ENCODE peak calls at places on chromosomes 16 and 17, in ten cellular contexts. One of them, this sample, is unnamed.

GRCh38 chr17:55567240-55568216 is 56.3 kb upstream of the SMIM36 start:
- DNase-seq in GM12878: no peak
- DNase-seq in H1: no peak
- DNase-seq in endodermal cell: no peak
- DNase-seq in fibroblast of lung: peak
- DNase-seq in IMR-90: no peak
- DNase-seq in HCT116: no peak
- DNase-seq in GM23248: no peak
- DNase-seq in SK-N-SH: peak
- DNase-seq in neuronal stem cell: no peak
- DNase-seq in this sample: no peak

GRCh38 chr17:29579866-29580771 is 9.3 kb downstream of the GIT1 start:
- DNase-seq in SK-N-SH: peak
- DNase-seq in endodermal cell: peak
- DNase-seq in HCT116: peak
- DNase-seq in GM23248: peak
- DNase-seq in IMR-90: peak
- DNase-seq in H1: peak
- DNase-seq in fibroblast of lung: peak
- DNase-seq in neuronal stem cell: no peak
- DNase-seq in GM12878: no peak
- DNase-seq in this sample: peak

GRCh38 chr17:45341389-45342158 is 24.8 kb upstream of the MAP3K14 start:
- DNase-seq in HCT116: peak
- DNase-seq in GM12878: no peak
- DNase-seq in H1: peak
- DNase-seq in fibroblast of lung: peak
- DNase-seq in SK-N-SH: peak
- DNase-seq in IMR-90: peak
- DNase-seq in endodermal cell: peak
- DNase-seq in GM23248: peak
- DNase-seq in neuronal stem cell: peak
- DNase-seq in this sample: peak

GRCh38 chr17:79224476-79224875 is 149.9 kb downstream of the ENGASE start:
- DNase-seq in SK-N-SH: peak
- DNase-seq in neuronal stem cell: no peak
- DNase-seq in HCT116: no peak
- DNase-seq in endodermal cell: no peak
- DNase-seq in GM23248: no peak
- DNase-seq in H1: no peak
- DNase-seq in GM12878: no peak
- DNase-seq in IMR-90: no peak
- DNase-seq in fibroblast of lung: no peak
- DNase-seq in this sample: no peak

GRCh38 chr17:60098578-60098977 is 19.9 kb upstream of the HEATR6 start:
- DNase-seq in endodermal cell: no peak
- DNase-seq in GM12878: no peak
- DNase-seq in IMR-90: no peak
- DNase-seq in H1: no peak
- DNase-seq in fibroblast of lung: no peak
- DNase-seq in SK-N-SH: no peak
- DNase-seq in neuronal stem cell: no peak
- DNase-seq in HCT116: no peak
- DNase-seq in GM23248: no peak
- DNase-seq in this sample: no peak

GRCh38 chr16:82655315-82655714 is 28.5 kb downstream of the CDH13 start:
- DNase-seq in fibroblast of lung: peak
- DNase-seq in neuronal stem cell: no peak
- DNase-seq in GM23248: peak
- DNase-seq in SK-N-SH: no peak
- DNase-seq in HCT116: no peak
- DNase-seq in GM12878: peak
- DNase-seq in IMR-90: peak
- DNase-seq in H1: no peak
- DNase-seq in endodermal cell: no peak
- DNase-seq in this sample: no peak

GRCh38 chr17:71632328-71632727 is 488.5 kb upstream of the SOX9 start:
- DNase-seq in fibroblast of lung: peak
- DNase-seq in H1: no peak
- DNase-seq in neuronal stem cell: no peak
- DNase-seq in GM23248: peak
- DNase-seq in HCT116: peak
- DNase-seq in SK-N-SH: no peak
- DNase-seq in endodermal cell: no peak
- DNase-seq in IMR-90: peak
- DNase-seq in GM12878: no peak
- DNase-seq in this sample: peak

GRCh38 chr17:17999364-18000007 is 26.8 kb downstream of the DRC3 start:
- DNase-seq in HCT116: no peak
- DNase-seq in IMR-90: peak
- DNase-seq in GM23248: peak
- DNase-seq in GM12878: no peak
- DNase-seq in SK-N-SH: no peak
- DNase-seq in endodermal cell: peak
- DNase-seq in H1: no peak
- DNase-seq in neuronal stem cell: no peak
- DNase-seq in fibroblast of lung: peak
- DNase-seq in this sample: peak

GRCh38 chr16:13727943-13728342 is 192.0 kb upstream of the ERCC4 start:
- DNase-seq in HCT116: no peak
- DNase-seq in GM23248: no peak
- DNase-seq in GM12878: no peak
- DNase-seq in neuronal stem cell: no peak
- DNase-seq in fibroblast of lung: no peak
- DNase-seq in H1: no peak
- DNase-seq in endodermal cell: no peak
- DNase-seq in IMR-90: no peak
- DNase-seq in SK-N-SH: no peak
- DNase-seq in this sample: no peak

GRCh38 chr17:57898487-57899311 is 48.9 kb upstream of the MRPS23 start:
- DNase-seq in endodermal cell: peak
- DNase-seq in neuronal stem cell: peak
- DNase-seq in fibroblast of lung: peak
- DNase-seq in IMR-90: peak
- DNase-seq in SK-N-SH: peak
- DNase-seq in GM12878: no peak
- DNase-seq in H1: peak
- DNase-seq in GM23248: peak
- DNase-seq in HCT116: no peak
- DNase-seq in this sample: no peak

GRCh38 chr17:77456271-77456950 is 315.6 kb downstream of the SEC14L1 start:
- DNase-seq in IMR-90: no peak
- DNase-seq in GM12878: no peak
- DNase-seq in endodermal cell: no peak
- DNase-seq in HCT116: no peak
- DNase-seq in SK-N-SH: no peak
- DNase-seq in H1: no peak
- DNase-seq in neuronal stem cell: no peak
- DNase-seq in GM23248: no peak
- DNase-seq in fibroblast of lung: no peak
- DNase-seq in this sample: no peak
- H3K27ac ChIP-seq in IMR-90: no peak
- H3K27ac ChIP-seq in GM12878: peak
- H3K27ac ChIP-seq in endodermal cell: no peak
- H3K27ac ChIP-seq in HCT116: no peak
- H3K27ac ChIP-seq in SK-N-SH: no peak
- H3K27ac ChIP-seq in H1: peak
- H3K27ac ChIP-seq in neuronal stem cell: no peak
- H3K27ac ChIP-seq in GM23248: no peak
- H3K27ac ChIP-seq in fibroblast of lung: no peak
- H3K27ac ChIP-seq in this sample: no peak

GRCh38 chr17:15398291-15398690 is 56.9 kb upstream of the TEKT3 start:
- DNase-seq in GM12878: no peak
- DNase-seq in neuronal stem cell: no peak
- DNase-seq in HCT116: peak
- DNase-seq in SK-N-SH: peak
- DNase-seq in IMR-90: peak
- DNase-seq in GM23248: peak
- DNase-seq in fibroblast of lung: peak
- DNase-seq in H1: no peak
- DNase-seq in endodermal cell: peak
- DNase-seq in this sample: peak

GRCh38 chr17:15395091-15395490 is 53.7 kb upstream of the TEKT3 start:
- DNase-seq in HCT116: no peak
- DNase-seq in H1: no peak
- DNase-seq in fibroblast of lung: no peak
- DNase-seq in GM12878: no peak
- DNase-seq in IMR-90: no peak
- DNase-seq in endodermal cell: no peak
- DNase-seq in neuronal stem cell: no peak
- DNase-seq in GM23248: no peak
- DNase-seq in SK-N-SH: no peak
- DNase-seq in this sample: no peak

GRCh38 chr17:15397605-15398004 is 56.2 kb upstream of the TEKT3 start:
- DNase-seq in neuronal stem cell: no peak
- DNase-seq in SK-N-SH: no peak
- DNase-seq in H1: no peak
- DNase-seq in GM23248: no peak
- DNase-seq in GM12878: no peak
- DNase-seq in endodermal cell: peak
- DNase-seq in IMR-90: no peak
- DNase-seq in HCT116: no peak
- DNase-seq in fibroblast of lung: peak
- DNase-seq in this sample: no peak

GRCh38 chr17:15399443-15399842 is 58.0 kb upstream of the TEKT3 start:
- DNase-seq in IMR-90: no peak
- DNase-seq in HCT116: no peak
- DNase-seq in H1: no peak
- DNase-seq in GM23248: no peak
- DNase-seq in SK-N-SH: no peak
- DNase-seq in neuronal stem cell: no peak
- DNase-seq in GM12878: no peak
- DNase-seq in fibroblast of lung: no peak
- DNase-seq in endodermal cell: no peak
- DNase-seq in this sample: no peak

DNA sequence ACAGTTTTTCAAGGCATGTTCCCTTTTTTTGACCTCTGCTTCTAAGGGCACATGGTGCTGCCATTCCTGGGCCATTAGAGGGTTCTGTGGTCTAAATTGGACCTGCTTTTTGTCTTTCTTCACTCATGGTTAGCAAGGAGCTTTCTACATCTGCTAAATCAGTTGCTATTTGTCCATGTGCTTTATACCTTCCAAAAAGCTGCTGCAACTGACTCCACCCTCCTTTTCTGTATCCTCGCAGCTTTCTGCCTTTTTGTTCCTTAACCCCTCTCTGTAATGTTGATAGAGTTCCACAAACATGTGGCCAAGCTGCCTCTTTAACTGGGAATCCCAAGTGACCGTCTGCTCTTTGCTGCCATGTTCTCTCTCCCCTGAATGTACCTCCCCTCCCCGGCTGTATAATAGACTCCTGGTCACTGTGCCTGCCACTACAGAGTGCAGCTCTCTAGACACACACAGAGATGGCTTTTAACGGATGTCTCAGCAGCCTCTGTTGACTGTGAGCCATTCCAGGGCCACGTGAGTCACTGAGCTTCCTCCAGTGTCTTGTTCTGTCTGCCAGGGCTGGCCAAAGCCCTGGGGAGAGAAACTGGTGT is 57.4 kb upstream of the TEKT3 start:
- DNase-seq in HCT116: no peak
- DNase-seq in GM23248: peak
- DNase-seq in fibroblast of lung: peak
- DNase-seq in H1: no peak
- DNase-seq in endodermal cell: peak
- DNase-seq in GM12878: no peak
- DNase-seq in SK-N-SH: peak
- DNase-seq in IMR-90: peak
- DNase-seq in neuronal stem cell: no peak
- DNase-seq in this sample: peak
- H3K9ac ChIP-seq in HCT116: no peak
- H3K9ac ChIP-seq in GM23248: peak
- H3K9ac ChIP-seq in fibroblast of lung: no peak
- H3K9ac ChIP-seq in H1: no peak
- H3K9ac ChIP-seq in endodermal cell: no peak
- H3K9ac ChIP-seq in GM12878: no peak
- H3K9ac ChIP-seq in SK-N-SH: peak
- H3K9ac ChIP-seq in IMR-90: no peak
- H3K9ac ChIP-seq in neuronal stem cell: no peak
- H3K9ac ChIP-seq in this sample: no peak

DNA sequence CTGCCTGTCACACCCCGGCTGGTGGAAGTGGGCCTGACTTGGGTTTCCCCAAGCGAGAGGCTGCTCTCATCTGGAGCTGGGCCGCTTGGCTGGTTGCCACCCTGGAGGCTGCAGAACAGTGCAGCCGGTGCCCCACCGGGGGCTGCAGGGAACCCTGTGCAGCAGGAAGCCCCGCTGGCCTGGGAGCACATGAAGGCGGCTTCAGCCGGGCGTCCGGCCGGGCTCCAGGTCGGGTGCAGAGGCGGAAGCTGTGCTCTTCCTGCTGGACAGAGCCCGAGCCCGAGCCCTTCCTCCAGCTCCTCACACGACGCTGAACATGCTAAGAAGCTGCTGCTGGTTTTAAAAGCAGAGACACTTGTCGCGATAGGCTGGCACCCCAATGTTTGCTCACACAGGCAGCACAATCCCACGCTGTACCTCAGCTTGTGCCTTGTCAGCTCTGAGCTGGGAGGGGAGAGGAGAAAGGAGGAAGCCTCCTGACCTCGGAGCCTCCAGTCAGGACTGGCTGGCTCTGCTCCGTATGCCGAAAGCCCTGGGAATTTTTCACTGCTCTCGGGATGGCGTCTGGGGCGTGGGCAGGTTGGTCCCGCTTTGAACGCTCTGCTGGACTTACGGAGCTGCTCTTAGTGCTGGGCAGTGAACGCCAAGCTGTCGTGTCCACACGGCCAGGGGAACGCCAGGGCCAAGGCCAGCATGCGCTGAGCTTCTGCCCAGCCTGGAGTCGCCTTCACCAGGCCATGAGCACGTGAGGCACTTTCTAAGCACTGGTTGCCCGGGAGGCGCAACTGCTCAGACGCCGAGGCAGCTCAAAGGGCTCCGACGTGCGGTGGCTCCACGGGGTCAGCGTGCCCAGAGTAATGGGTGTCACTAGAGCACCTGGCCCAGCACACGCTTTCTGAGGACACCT is 8.8 kb downstream of the CDK5R1 start:
- DNase-seq in GM12878: no peak
- DNase-seq in H1: no peak
- DNase-seq in fibroblast of lung: peak
- DNase-seq in HCT116: no peak
- DNase-seq in endodermal cell: no peak
- DNase-seq in IMR-90: peak
- DNase-seq in neuronal stem cell: no peak
- DNase-seq in GM23248: peak
- DNase-seq in SK-N-SH: peak
- DNase-seq in this sample: no peak
- H3K27ac ChIP-seq in GM12878: no peak
- H3K27ac ChIP-seq in H1: no peak
- H3K27ac ChIP-seq in fibroblast of lung: no peak
- H3K27ac ChIP-seq in HCT116: no peak
- H3K27ac ChIP-seq in endodermal cell: no peak
- H3K27ac ChIP-seq in IMR-90: no peak
- H3K27ac ChIP-seq in neuronal stem cell: no peak
- H3K27ac ChIP-seq in GM23248: peak
- H3K27ac ChIP-seq in SK-N-SH: no peak
- H3K27ac ChIP-seq in this sample: peak

GRCh38 chr17:39097159-39097519 is 54.3 kb downstream of the PLXDC1 start:
- DNase-seq in GM12878: no peak
- DNase-seq in GM23248: no peak
- DNase-seq in fibroblast of lung: no peak
- DNase-seq in neuronal stem cell: no peak
- DNase-seq in H1: no peak
- DNase-seq in endodermal cell: no peak
- DNase-seq in IMR-90: no peak
- DNase-seq in SK-N-SH: no peak
- DNase-seq in HCT116: no peak
- DNase-seq in this sample: no peak
- H3K9ac ChIP-seq in GM12878: no peak
- H3K9ac ChIP-seq in GM23248: no peak
- H3K9ac ChIP-seq in fibroblast of lung: no peak
- H3K9ac ChIP-seq in neuronal stem cell: no peak
- H3K9ac ChIP-seq in H1: no peak
- H3K9ac ChIP-seq in endodermal cell: no peak
- H3K9ac ChIP-seq in IMR-90: no peak
- H3K9ac ChIP-seq in SK-N-SH: no peak
- H3K9ac ChIP-seq in HCT116: no peak
- H3K9ac ChIP-seq in this sample: no peak